ENCODE peak calls at places on chromosomes 12 and 14, in ten cellular contexts. One of them, this sample, is unnamed.

GRCh38 chr14:49679271-49679670 is 8.7 kb downstream of the POLE2 start:
- DNase-seq in foreskin fibroblast: no peak
- DNase-seq in stimulated activated CD4-positive, alpha-beta T cell treated with anti-CD3 and anti-CD28 coated beads, Interleukin-4, amount 100 ng/mL, for 48 hours: no peak
- DNase-seq in kidney glomerular epithelial cell: peak; percentile 15
- DNase-seq in CD8-positive, alpha-beta memory T cell: no peak
- DNase-seq in GM04504: no peak
- DNase-seq in SHP77 treated with DMSO at 0.1 percent for 48 hours: no peak
- DNase-seq in mammary epithelial cell: peak; percentile 80
- DNase-seq in NCI-H146: no peak
- DNase-seq in neuronal stem cell: no peak
- DNase-seq in this sample: no peak

GRCh38 chr12:47722926-47723631 is 2.2 kb downstream of the ENDOU start:
- DNase-seq in foreskin fibroblast: no peak
- DNase-seq in stimulated activated CD4-positive, alpha-beta T cell treated with anti-CD3 and anti-CD28 coated beads, Interleukin-4, amount 100 ng/mL, for 48 hours: no peak
- DNase-seq in kidney glomerular epithelial cell: no peak
- DNase-seq in CD8-positive, alpha-beta memory T cell: no peak
- DNase-seq in GM04504: no peak
- DNase-seq in SHP77 treated with DMSO at 0.1 percent for 48 hours: no peak
- DNase-seq in mammary epithelial cell: peak; percentile 12
- DNase-seq in NCI-H146: no peak
- DNase-seq in neuronal stem cell: no peak
- DNase-seq in this sample: no peak

GRCh38 chr12:53047221-53048032 is 2.4 kb upstream of the TNS2 start:
- DNase-seq in foreskin fibroblast: peak; percentile 77
- DNase-seq in stimulated activated CD4-positive, alpha-beta T cell treated with anti-CD3 and anti-CD28 coated beads, Interleukin-4, amount 100 ng/mL, for 48 hours: peak; percentile 50
- DNase-seq in kidney glomerular epithelial cell: peak; percentile 78
- DNase-seq in CD8-positive, alpha-beta memory T cell: peak; percentile 80
- DNase-seq in GM04504: peak; percentile 50
- DNase-seq in SHP77 treated with DMSO at 0.1 percent for 48 hours: no peak
- DNase-seq in mammary epithelial cell: no peak
- DNase-seq in NCI-H146: peak; percentile 89
- DNase-seq in neuronal stem cell: peak; percentile 69
- DNase-seq in this sample: no peak

GRCh38 chr14:104557086-104557485 is 22.5 kb upstream of the C14orf180 start:
- DNase-seq in foreskin fibroblast: no peak
- DNase-seq in stimulated activated CD4-positive, alpha-beta T cell treated with anti-CD3 and anti-CD28 coated beads, Interleukin-4, amount 100 ng/mL, for 48 hours: no peak
- DNase-seq in kidney glomerular epithelial cell: no peak
- DNase-seq in CD8-positive, alpha-beta memory T cell: no peak
- DNase-seq in GM04504: no peak
- DNase-seq in SHP77 treated with DMSO at 0.1 percent for 48 hours: no peak
- DNase-seq in mammary epithelial cell: no peak
- DNase-seq in NCI-H146: no peak
- DNase-seq in neuronal stem cell: no peak
- DNase-seq in this sample: no peak

GRCh38 chr14:76386922-76387782 is 11.2 kb downstream of the ESRRB start:
- DNase-seq in foreskin fibroblast: peak; percentile 41
- DNase-seq in stimulated activated CD4-positive, alpha-beta T cell treated with anti-CD3 and anti-CD28 coated beads, Interleukin-4, amount 100 ng/mL, for 48 hours: peak; percentile 61
- DNase-seq in kidney glomerular epithelial cell: peak; percentile 59
- DNase-seq in CD8-positive, alpha-beta memory T cell: peak; percentile 56
- DNase-seq in GM04504: peak; percentile 37
- DNase-seq in SHP77 treated with DMSO at 0.1 percent for 48 hours: peak; percentile 21
- DNase-seq in mammary epithelial cell: peak; percentile 53
- DNase-seq in NCI-H146: peak; percentile 45
- DNase-seq in neuronal stem cell: peak; percentile 80
- DNase-seq in this sample: peak; percentile 16

GRCh38 chr12:107731376-107731775 is 29.6 kb downstream of the PRDM4 start:
- DNase-seq in foreskin fibroblast: no peak
- DNase-seq in stimulated activated CD4-positive, alpha-beta T cell treated with anti-CD3 and anti-CD28 coated beads, Interleukin-4, amount 100 ng/mL, for 48 hours: no peak
- DNase-seq in kidney glomerular epithelial cell: peak; percentile 11
- DNase-seq in CD8-positive, alpha-beta memory T cell: no peak
- DNase-seq in GM04504: no peak
- DNase-seq in SHP77 treated with DMSO at 0.1 percent for 48 hours: no peak
- DNase-seq in mammary epithelial cell: no peak
- DNase-seq in NCI-H146: no peak
- DNase-seq in neuronal stem cell: no peak
- DNase-seq in this sample: peak; percentile 8

GRCh38 chr14:95935228-95935822 is 58.7 kb downstream of the TUNAR start:
- DNase-seq in foreskin fibroblast: peak; percentile 9
- DNase-seq in stimulated activated CD4-positive, alpha-beta T cell treated with anti-CD3 and anti-CD28 coated beads, Interleukin-4, amount 100 ng/mL, for 48 hours: no peak
- DNase-seq in kidney glomerular epithelial cell: peak; percentile 6
- DNase-seq in CD8-positive, alpha-beta memory T cell: no peak
- DNase-seq in GM04504: peak; percentile 5
- DNase-seq in SHP77 treated with DMSO at 0.1 percent for 48 hours: no peak
- DNase-seq in mammary epithelial cell: peak; percentile 15
- DNase-seq in NCI-H146: no peak
- DNase-seq in neuronal stem cell: peak; percentile 77
- DNase-seq in this sample: no peak

GRCh38 chr12:81992461-81992860 is 233.3 kb upstream of the PPFIA2 start:
- DNase-seq in foreskin fibroblast: no peak
- DNase-seq in stimulated activated CD4-positive, alpha-beta T cell treated with anti-CD3 and anti-CD28 coated beads, Interleukin-4, amount 100 ng/mL, for 48 hours: no peak
- DNase-seq in kidney glomerular epithelial cell: peak; percentile 22
- DNase-seq in CD8-positive, alpha-beta memory T cell: no peak
- DNase-seq in GM04504: no peak
- DNase-seq in SHP77 treated with DMSO at 0.1 percent for 48 hours: no peak
- DNase-seq in mammary epithelial cell: no peak
- DNase-seq in NCI-H146: peak; percentile 70
- DNase-seq in neuronal stem cell: peak; percentile 11
- DNase-seq in this sample: no peak

GRCh38 chr12:11729008-11729407 is 79.5 kb downstream of the ETV6 start:
- DNase-seq in foreskin fibroblast: no peak
- DNase-seq in stimulated activated CD4-positive, alpha-beta T cell treated with anti-CD3 and anti-CD28 coated beads, Interleukin-4, amount 100 ng/mL, for 48 hours: no peak
- DNase-seq in kidney glomerular epithelial cell: no peak
- DNase-seq in CD8-positive, alpha-beta memory T cell: no peak
- DNase-seq in GM04504: no peak
- DNase-seq in SHP77 treated with DMSO at 0.1 percent for 48 hours: no peak
- DNase-seq in mammary epithelial cell: peak; percentile 56
- DNase-seq in NCI-H146: peak; percentile 40
- DNase-seq in neuronal stem cell: no peak
- DNase-seq in this sample: peak; percentile 56

GRCh38 chr12:124768462-124769165 is 95.0 kb downstream of the SCARB1 start:
- DNase-seq in foreskin fibroblast: no peak
- DNase-seq in stimulated activated CD4-positive, alpha-beta T cell treated with anti-CD3 and anti-CD28 coated beads, Interleukin-4, amount 100 ng/mL, for 48 hours: no peak
- DNase-seq in kidney glomerular epithelial cell: no peak
- DNase-seq in CD8-positive, alpha-beta memory T cell: no peak
- DNase-seq in GM04504: no peak
- DNase-seq in SHP77 treated with DMSO at 0.1 percent for 48 hours: no peak
- DNase-seq in mammary epithelial cell: no peak
- DNase-seq in NCI-H146: no peak
- DNase-seq in neuronal stem cell: no peak
- DNase-seq in this sample: no peak

GRCh38 chr14:85332401-85332800 is 197.5 kb upstream of the FLRT2 start:
- DNase-seq in foreskin fibroblast: no peak
- DNase-seq in stimulated activated CD4-positive, alpha-beta T cell treated with anti-CD3 and anti-CD28 coated beads, Interleukin-4, amount 100 ng/mL, for 48 hours: no peak
- DNase-seq in kidney glomerular epithelial cell: no peak
- DNase-seq in CD8-positive, alpha-beta memory T cell: no peak
- DNase-seq in GM04504: no peak
- DNase-seq in SHP77 treated with DMSO at 0.1 percent for 48 hours: no peak
- DNase-seq in mammary epithelial cell: peak; percentile 37
- DNase-seq in NCI-H146: no peak
- DNase-seq in neuronal stem cell: no peak
- DNase-seq in this sample: no peak

This sample was measured in GM12864.